ENCODE peak calls at places on chromosomes 6 and 20, in seven cellular contexts. B is cardiac muscle cell, O is brain microvascular endothelial cell, H is astrocyte of the spinal cord, D is WTC11, J is Calu3, Y is neural crest cell. X is an unnamed sample.

GRCh38 chr20:23508896-23509579 is 18.1 kb downstream of the CST8 start:
- DNase-seq in B (no peak), Y (no peak), O (no peak), D (no peak), H (no peak), J (no peak), X (no peak)

GRCh38 chr20:52425253-52425652 is 233.7 kb upstream of the ZFP64 start:
- DNase-seq in B (peak; percentile 50), J (no peak), O (no peak), Y (no peak), H (no peak), D (no peak), X (no peak)

GRCh38 chr20:53934421-53935352 is 135.7 kb downstream of the BCAS1 start:
- DNase-seq in Y (no peak), H (peak; percentile 79), B (peak; percentile 90), D (no peak), J (no peak), O (peak; percentile 95), X (peak; percentile 89)

GRCh38 chr6:39724787-39725631 is at the start of gene KIF6:
- DNase-seq in H (peak; percentile 87), Y (peak; percentile 80), O (peak; percentile 84), J (peak; percentile 31), B (peak; percentile 95), D (peak; percentile 94), X (peak; percentile 89)

GRCh38 chr6:111605100-111605748 is 454 bp downstream of the TRAF3IP2 start:
- DNase-seq in B (peak; percentile 96), O (peak; percentile 66), D (peak; percentile 64), H (peak; percentile 88), Y (peak; percentile 13), J (peak; percentile 40), X (peak; percentile 97)

GRCh38 chr20:432208-432607 is 24.1 kb downstream of the RBCK1 start:
- DNase-seq in B (no peak), Y (no peak), D (no peak), J (no peak), H (no peak), O (no peak), X (no peak)

GRCh38 chr6:87971605-87972262 is 75.9 kb upstream of the SPACA1 start:
- DNase-seq in D (no peak), Y (no peak), H (no peak), B (no peak), O (no peak), J (no peak), X (no peak)

GRCh38 chr6:12572884-12573824 is 143.4 kb upstream of the PHACTR1 start:
- DNase-seq in J (peak; percentile 53), H (peak; percentile 77), B (peak; percentile 87), Y (no peak), O (peak; percentile 76), D (no peak), X (peak; percentile 89)

GRCh38 chr6:36755435-36756348 is 58.1 kb downstream of the RAB44 start:
- DNase-seq in O (peak; percentile 64), D (no peak), H (peak; percentile 19), J (peak; percentile 63), B (peak; percentile 49), Y (no peak), X (peak; percentile 70)

GRCh38 chr6:113882341-113882740 is 25.2 kb downstream of the MARCKS start:
- DNase-seq in H (no peak), B (no peak), D (no peak), J (no peak), O (no peak), Y (no peak), X (no peak)

GRCh38 chr6:113876654-113877053 is 19.5 kb downstream of the MARCKS start:
- DNase-seq in O (no peak), Y (no peak), D (no peak), H (no peak), J (no peak), B (no peak), X (no peak)

GRCh38 chr6:113875470-113875869 is 18.3 kb downstream of the MARCKS start:
- DNase-seq in J (no peak), D (no peak), O (peak; percentile 68), B (peak; percentile 38), Y (no peak), H (peak; percentile 64), X (peak; percentile 46)

GRCh38 chr6:113881473-113881980 is 24.4 kb downstream of the MARCKS start:
- DNase-seq in O (no peak), Y (no peak), H (no peak), J (no peak), B (no peak), D (no peak), X (no peak)

GRCh38 chr6:113879186-113880096 is 22.3 kb downstream of the MARCKS start:
- DNase-seq in J (peak; percentile 54), B (peak; percentile 85), O (peak; percentile 82), D (peak; percentile 33), H (peak; percentile 86), Y (peak; percentile 30), X (peak; percentile 85)
- TF ChIP-seq CTCF in J (peak; percentile 55), B (peak; percentile 78), O (peak; percentile 84), D (peak; percentile 22), H (peak; percentile 78), Y (peak; percentile 88), X (peak; percentile 84)

GRCh38 chr20:45080867-45081616 is 19.9 kb downstream of the KCNS1 start:
- DNase-seq in H (no peak), O (peak; percentile 33), J (peak; percentile 58), B (peak; percentile 44), Y (no peak), D (no peak), X (peak; percentile 29)
- TF ChIP-seq CTCF in H (peak; percentile 58), O (peak; percentile 69), J (peak; percentile 69), B (peak; percentile 60), Y (peak; percentile 57), D (no peak), X (peak; percentile 58)

DNA sequence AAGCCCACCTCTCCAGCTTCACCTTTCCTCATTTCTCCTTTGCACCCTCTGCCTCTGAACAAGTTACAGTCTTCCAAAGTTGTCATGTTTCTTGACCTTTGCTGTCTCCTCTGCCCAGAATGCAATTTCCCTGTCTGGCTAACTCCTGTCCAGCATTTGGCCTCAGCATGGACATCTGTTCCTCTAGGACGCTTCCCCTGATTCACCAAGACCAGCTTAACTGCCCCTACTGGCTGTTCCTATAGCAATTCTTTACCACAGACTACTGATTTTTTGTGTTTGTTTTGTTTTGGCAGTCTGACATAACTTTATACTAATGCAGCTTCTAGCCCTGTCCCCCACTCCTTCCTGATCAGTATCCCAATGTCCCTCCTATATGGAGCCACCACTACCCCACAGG is 13.4 kb downstream of the GNL1 start:
- DNase-seq in D (no peak), Y (no peak), H (no peak), J (no peak), O (peak; percentile 28), B (peak; percentile 13), X (peak; percentile 21)
- TF ChIP-seq CTCF in D (no peak), Y (no peak), H (peak; percentile 4), J (no peak), O (peak; percentile 39), B (peak; percentile 5), X (peak; percentile 12)

GRCh38 chr6:139376604-139377218 is 2.3 kb upstream of the CITED2 start:
- DNase-seq in B (peak; percentile 78), J (peak; percentile 18), D (peak; percentile 15), H (peak; percentile 43), Y (no peak), O (no peak), X (peak; percentile 75)
- TF ChIP-seq CTCF in B (no peak), J (no peak), D (no peak), H (no peak), Y (peak; percentile 13), O (peak; percentile 21), X (peak; percentile 8)

GRCh38 chr20:56503911-56504310 is 20.6 kb upstream of the FAM209A start:
- DNase-seq in O (no peak), B (no peak), D (no peak), H (no peak), Y (no peak), J (no peak), X (no peak)

GRCh38 chr20:56506103-56506502 is 18.4 kb upstream of the FAM209A start:
- DNase-seq in O (peak; percentile 35), J (no peak), B (peak; percentile 46), D (no peak), H (no peak), Y (no peak), X (peak; percentile 64)

GRCh38 chr20:56501116-56501515 is 23.4 kb upstream of the FAM209A start:
- DNase-seq in D (no peak), Y (no peak), J (no peak), B (no peak), H (no peak), O (no peak), X (no peak)

DNA sequence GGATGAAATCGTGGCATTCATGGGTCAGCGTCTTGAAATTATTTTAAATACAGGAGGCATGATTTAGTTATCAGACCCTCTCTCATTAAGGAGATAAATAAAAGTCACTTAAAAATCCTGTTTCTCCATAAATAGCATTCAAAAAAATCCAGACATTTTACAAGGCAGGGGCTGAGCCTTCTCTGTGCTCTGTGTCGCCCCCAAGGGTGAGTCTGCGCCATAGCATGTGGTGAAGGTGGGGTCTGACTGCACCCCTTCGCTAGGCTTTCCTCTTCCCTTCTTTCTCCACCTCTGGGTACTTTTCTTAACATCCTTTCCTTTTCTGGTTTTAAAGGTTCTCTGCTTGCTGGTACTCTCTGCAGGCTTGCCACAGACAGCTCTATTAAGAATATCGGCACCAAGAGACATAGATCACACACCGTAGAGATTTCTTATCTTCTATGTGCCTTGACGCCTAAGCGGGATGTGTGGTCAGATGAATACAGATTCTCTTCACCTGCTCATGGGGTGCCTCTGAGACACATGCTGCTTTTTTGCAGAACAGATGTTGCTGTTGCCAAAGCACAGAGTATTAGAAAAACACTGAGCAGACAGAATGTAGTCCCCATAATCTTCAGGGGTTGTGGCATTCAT is 20.1 kb upstream of the FAM209A start:
- DNase-seq in Y (peak; percentile 6), O (no peak), J (no peak), B (peak; percentile 6), H (no peak), D (peak; percentile 46), X (no peak)
- TF ChIP-seq CTCF in Y (peak; percentile 60), O (peak; percentile 78), J (peak; percentile 31), B (peak; percentile 57), H (peak; percentile 74), D (peak; percentile 75), X (peak; percentile 50)